ENCODE peak calls at places on chromosomes 4 and X, in eight cellular contexts. One of them, this sample, is unnamed.

GRCh38 chr4:6942238-6942800 is 32.7 kb downstream of the TBC1D14 start:
- DNase-seq in WERI-Rb-1: no peak
- DNase-seq in CD8-positive, alpha-beta T cell: peak
- DNase-seq in fibroblast of mammary gland: peak
- DNase-seq in BE2C: no peak
- DNase-seq in cardiac muscle cell: peak
- DNase-seq in PC-9: peak
- DNase-seq in GM10248: peak
- DNase-seq in this sample: no peak

GRCh38 chr4:51836531-51836930 is 6.4 kb upstream of the DCUN1D4 start:
- DNase-seq in WERI-Rb-1: no peak
- DNase-seq in CD8-positive, alpha-beta T cell: no peak
- DNase-seq in fibroblast of mammary gland: peak
- DNase-seq in BE2C: peak
- DNase-seq in cardiac muscle cell: peak
- DNase-seq in PC-9: no peak
- DNase-seq in GM10248: no peak
- DNase-seq in this sample: no peak

GRCh38 chr4:16001484-16001858 is 38.5 kb upstream of the FGFBP2 start:
- DNase-seq in WERI-Rb-1: peak
- DNase-seq in CD8-positive, alpha-beta T cell: peak
- DNase-seq in fibroblast of mammary gland: peak
- DNase-seq in BE2C: peak
- DNase-seq in cardiac muscle cell: peak
- DNase-seq in PC-9: peak
- DNase-seq in GM10248: peak
- DNase-seq in this sample: peak

GRCh38 chr4:11497972-11498371 is 69.3 kb upstream of the HS3ST1 start:
- DNase-seq in WERI-Rb-1: no peak
- DNase-seq in CD8-positive, alpha-beta T cell: no peak
- DNase-seq in fibroblast of mammary gland: no peak
- DNase-seq in BE2C: no peak
- DNase-seq in cardiac muscle cell: no peak
- DNase-seq in PC-9: peak
- DNase-seq in GM10248: no peak
- DNase-seq in this sample: no peak

GRCh38 chr4:37981844-37982720 is 21.9 kb downstream of the PTTG2 start:
- DNase-seq in WERI-Rb-1: no peak
- DNase-seq in CD8-positive, alpha-beta T cell: no peak
- DNase-seq in fibroblast of mammary gland: no peak
- DNase-seq in BE2C: no peak
- DNase-seq in cardiac muscle cell: peak
- DNase-seq in PC-9: peak
- DNase-seq in GM10248: no peak
- DNase-seq in this sample: no peak

GRCh38 chrX:85992811-85993229 is 54.5 kb downstream of the CHM start:
- DNase-seq in WERI-Rb-1: peak
- DNase-seq in CD8-positive, alpha-beta T cell: no peak
- DNase-seq in fibroblast of mammary gland: peak
- DNase-seq in BE2C: peak
- DNase-seq in cardiac muscle cell: peak
- DNase-seq in PC-9: peak
- DNase-seq in GM10248: no peak
- DNase-seq in this sample: no peak

GRCh38 chr4:8269535-8270417 is at the start of gene HTRA3:
- DNase-seq in WERI-Rb-1: no peak
- DNase-seq in CD8-positive, alpha-beta T cell: no peak
- DNase-seq in fibroblast of mammary gland: no peak
- DNase-seq in BE2C: no peak
- DNase-seq in cardiac muscle cell: peak
- DNase-seq in PC-9: no peak
- DNase-seq in GM10248: no peak
- DNase-seq in this sample: no peak

GRCh38 chrX:151896734-151897474 is 15.8 kb upstream of the MAGEA4 start:
- DNase-seq in WERI-Rb-1: no peak
- DNase-seq in CD8-positive, alpha-beta T cell: no peak
- DNase-seq in fibroblast of mammary gland: peak
- DNase-seq in BE2C: no peak
- DNase-seq in cardiac muscle cell: peak
- DNase-seq in PC-9: no peak
- DNase-seq in GM10248: no peak
- DNase-seq in this sample: no peak

GRCh38 chr4:2258091-2259035 is 3.5 kb downstream of the MXD4 start:
- DNase-seq in WERI-Rb-1: no peak
- DNase-seq in CD8-positive, alpha-beta T cell: no peak
- DNase-seq in fibroblast of mammary gland: no peak
- DNase-seq in BE2C: peak
- DNase-seq in cardiac muscle cell: no peak
- DNase-seq in PC-9: no peak
- DNase-seq in GM10248: no peak
- DNase-seq in this sample: peak

GRCh38 chrX:4690516-4690915 is 977.1 kb upstream of the PRKX start:
- DNase-seq in WERI-Rb-1: no peak
- DNase-seq in CD8-positive, alpha-beta T cell: no peak
- DNase-seq in fibroblast of mammary gland: no peak
- DNase-seq in BE2C: no peak
- DNase-seq in cardiac muscle cell: no peak
- DNase-seq in PC-9: no peak
- DNase-seq in GM10248: no peak
- DNase-seq in this sample: no peak

GRCh38 chr4:73836373-73837269 is at the start of gene CXCL6:
- DNase-seq in WERI-Rb-1: peak
- DNase-seq in CD8-positive, alpha-beta T cell: no peak
- DNase-seq in fibroblast of mammary gland: no peak
- DNase-seq in BE2C: peak
- DNase-seq in cardiac muscle cell: peak
- DNase-seq in PC-9: no peak
- DNase-seq in GM10248: no peak
- DNase-seq in this sample: peak

GRCh38 chr4:158159054-158159717 is 13.6 kb downstream of the GASK1B start:
- DNase-seq in WERI-Rb-1: no peak
- DNase-seq in CD8-positive, alpha-beta T cell: no peak
- DNase-seq in fibroblast of mammary gland: peak
- DNase-seq in BE2C: no peak
- DNase-seq in cardiac muscle cell: peak
- DNase-seq in PC-9: no peak
- DNase-seq in GM10248: no peak
- DNase-seq in this sample: no peak

GRCh38 chr4:120723105-120723504 is 199.4 kb downstream of the PRDM5 start:
- DNase-seq in WERI-Rb-1: no peak
- DNase-seq in CD8-positive, alpha-beta T cell: no peak
- DNase-seq in fibroblast of mammary gland: no peak
- DNase-seq in BE2C: no peak
- DNase-seq in cardiac muscle cell: peak
- DNase-seq in PC-9: no peak
- DNase-seq in GM10248: no peak
- DNase-seq in this sample: no peak

GRCh38 chr4:2930135-2930805 is 32.9 kb downstream of the NOP14 start:
- DNase-seq in WERI-Rb-1: no peak
- DNase-seq in CD8-positive, alpha-beta T cell: no peak
- DNase-seq in fibroblast of mammary gland: no peak
- DNase-seq in BE2C: no peak
- DNase-seq in cardiac muscle cell: no peak
- DNase-seq in PC-9: peak
- DNase-seq in GM10248: no peak
- DNase-seq in this sample: peak

GRCh38 chr4:96649536-96649935 is 809.6 kb downstream of the PDHA2 start:
- DNase-seq in WERI-Rb-1: no peak
- DNase-seq in CD8-positive, alpha-beta T cell: no peak
- DNase-seq in fibroblast of mammary gland: no peak
- DNase-seq in BE2C: no peak
- DNase-seq in cardiac muscle cell: peak
- DNase-seq in PC-9: peak
- DNase-seq in GM10248: no peak
- DNase-seq in this sample: no peak

GRCh38 chr4:16125571-16126445 is 42.0 kb upstream of the PROM1 start:
- DNase-seq in WERI-Rb-1: no peak
- DNase-seq in CD8-positive, alpha-beta T cell: no peak
- DNase-seq in fibroblast of mammary gland: no peak
- DNase-seq in BE2C: no peak
- DNase-seq in cardiac muscle cell: no peak
- DNase-seq in PC-9: peak
- DNase-seq in GM10248: no peak
- DNase-seq in this sample: no peak

GRCh38 chr4:154622598-154622997 is 10.1 kb upstream of the FGG start:
- DNase-seq in WERI-Rb-1: peak
- DNase-seq in CD8-positive, alpha-beta T cell: no peak
- DNase-seq in fibroblast of mammary gland: peak
- DNase-seq in BE2C: no peak
- DNase-seq in cardiac muscle cell: peak
- DNase-seq in PC-9: peak
- DNase-seq in GM10248: peak
- DNase-seq in this sample: no peak

GRCh38 chrX:120260369-120260768 is 9.8 kb downstream of the ZBTB33 start:
- DNase-seq in WERI-Rb-1: no peak
- DNase-seq in CD8-positive, alpha-beta T cell: no peak
- DNase-seq in fibroblast of mammary gland: no peak
- DNase-seq in BE2C: no peak
- DNase-seq in cardiac muscle cell: no peak
- DNase-seq in PC-9: no peak
- DNase-seq in GM10248: no peak
- DNase-seq in this sample: no peak

GRCh38 chrX:68018248-68019203 is 414.8 kb downstream of the OPHN1 start:
- DNase-seq in WERI-Rb-1: peak
- DNase-seq in CD8-positive, alpha-beta T cell: no peak
- DNase-seq in fibroblast of mammary gland: peak
- DNase-seq in BE2C: no peak
- DNase-seq in cardiac muscle cell: peak
- DNase-seq in PC-9: no peak
- DNase-seq in GM10248: no peak
- DNase-seq in this sample: no peak

GRCh38 chr4:99790796-99791617 is 25.6 kb upstream of the DAPP1 start:
- DNase-seq in WERI-Rb-1: peak
- DNase-seq in CD8-positive, alpha-beta T cell: no peak
- DNase-seq in fibroblast of mammary gland: peak
- DNase-seq in BE2C: no peak
- DNase-seq in cardiac muscle cell: no peak
- DNase-seq in PC-9: no peak
- DNase-seq in GM10248: no peak
- DNase-seq in this sample: no peak

GRCh38 chrX:129540725-129541184 is 696 bp downstream of the OCRL start:
- DNase-seq in WERI-Rb-1: peak
- DNase-seq in CD8-positive, alpha-beta T cell: no peak
- DNase-seq in fibroblast of mammary gland: peak
- DNase-seq in BE2C: no peak
- DNase-seq in cardiac muscle cell: no peak
- DNase-seq in PC-9: peak
- DNase-seq in GM10248: peak
- DNase-seq in this sample: no peak

DNA sequence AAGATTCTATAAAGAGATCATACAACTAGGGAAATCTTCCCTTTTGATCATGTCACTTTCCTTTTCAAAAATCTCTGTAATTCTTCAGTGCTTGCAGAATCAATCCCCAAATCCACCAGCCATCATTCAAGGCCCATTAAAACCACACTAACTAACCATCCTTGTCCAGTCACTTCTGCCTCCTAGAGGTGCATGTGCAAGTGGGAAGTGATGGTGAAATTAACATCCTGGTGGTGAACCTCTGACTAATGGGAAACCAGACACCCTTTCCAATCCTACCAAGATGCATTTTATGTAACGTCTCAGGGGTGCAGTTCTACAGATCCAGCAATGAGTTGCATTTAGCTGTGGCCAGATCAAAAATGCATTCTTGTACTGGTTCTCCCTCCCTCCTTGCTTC is 341.8 kb downstream of the RAPGEF2 start:
- DNase-seq in WERI-Rb-1: no peak
- DNase-seq in CD8-positive, alpha-beta T cell: no peak
- DNase-seq in fibroblast of mammary gland: peak
- DNase-seq in BE2C: no peak
- DNase-seq in cardiac muscle cell: peak
- DNase-seq in PC-9: no peak
- DNase-seq in GM10248: no peak
- DNase-seq in this sample: no peak
- TF ChIP-seq CTCF in WERI-Rb-1: peak
- TF ChIP-seq CTCF in CD8-positive, alpha-beta T cell: no peak
- TF ChIP-seq CTCF in fibroblast of mammary gland: peak
- TF ChIP-seq CTCF in BE2C: peak
- TF ChIP-seq CTCF in cardiac muscle cell: peak
- TF ChIP-seq CTCF in PC-9: no peak
- TF ChIP-seq CTCF in GM10248: no peak
- TF ChIP-seq CTCF in this sample: no peak

GRCh38 chr4:88969746-88970145 is 87.2 kb downstream of the FAM13A start:
- DNase-seq in WERI-Rb-1: no peak
- DNase-seq in CD8-positive, alpha-beta T cell: no peak
- DNase-seq in fibroblast of mammary gland: no peak
- DNase-seq in BE2C: no peak
- DNase-seq in cardiac muscle cell: no peak
- DNase-seq in PC-9: no peak
- DNase-seq in GM10248: no peak
- DNase-seq in this sample: no peak
- TF ChIP-seq CTCF in WERI-Rb-1: no peak
- TF ChIP-seq CTCF in CD8-positive, alpha-beta T cell: no peak
- TF ChIP-seq CTCF in fibroblast of mammary gland: no peak
- TF ChIP-seq CTCF in BE2C: no peak
- TF ChIP-seq CTCF in cardiac muscle cell: no peak
- TF ChIP-seq CTCF in PC-9: no peak
- TF ChIP-seq CTCF in GM10248: no peak
- TF ChIP-seq CTCF in this sample: no peak

DNA sequence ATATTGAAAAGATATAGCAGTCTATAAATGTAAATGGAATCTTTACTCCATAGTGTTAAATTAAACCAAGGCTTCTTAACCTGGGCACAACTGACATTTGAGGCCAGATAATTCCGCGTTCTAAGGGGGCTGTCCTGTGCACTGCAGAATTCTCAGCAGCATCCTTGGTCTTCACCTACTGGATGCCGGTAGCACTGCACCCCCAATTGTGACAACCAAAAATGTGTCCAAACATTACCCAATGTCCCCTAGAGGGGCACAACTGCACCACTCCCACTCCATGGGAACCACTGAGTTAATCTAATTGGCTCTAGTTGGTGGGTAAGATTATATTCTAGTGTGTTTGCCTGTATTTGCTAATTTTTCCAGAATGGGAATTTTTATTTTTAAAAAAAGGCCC is 16.6 kb downstream of the AP1S2 start:
- DNase-seq in WERI-Rb-1: peak
- DNase-seq in CD8-positive, alpha-beta T cell: no peak
- DNase-seq in fibroblast of mammary gland: no peak
- DNase-seq in BE2C: no peak
- DNase-seq in cardiac muscle cell: no peak
- DNase-seq in PC-9: no peak
- DNase-seq in GM10248: no peak
- DNase-seq in this sample: no peak
- TF ChIP-seq CTCF in WERI-Rb-1: peak
- TF ChIP-seq CTCF in CD8-positive, alpha-beta T cell: peak
- TF ChIP-seq CTCF in fibroblast of mammary gland: peak
- TF ChIP-seq CTCF in BE2C: peak
- TF ChIP-seq CTCF in cardiac muscle cell: no peak
- TF ChIP-seq CTCF in PC-9: peak
- TF ChIP-seq CTCF in GM10248: no peak
- TF ChIP-seq CTCF in this sample: peak

DNA sequence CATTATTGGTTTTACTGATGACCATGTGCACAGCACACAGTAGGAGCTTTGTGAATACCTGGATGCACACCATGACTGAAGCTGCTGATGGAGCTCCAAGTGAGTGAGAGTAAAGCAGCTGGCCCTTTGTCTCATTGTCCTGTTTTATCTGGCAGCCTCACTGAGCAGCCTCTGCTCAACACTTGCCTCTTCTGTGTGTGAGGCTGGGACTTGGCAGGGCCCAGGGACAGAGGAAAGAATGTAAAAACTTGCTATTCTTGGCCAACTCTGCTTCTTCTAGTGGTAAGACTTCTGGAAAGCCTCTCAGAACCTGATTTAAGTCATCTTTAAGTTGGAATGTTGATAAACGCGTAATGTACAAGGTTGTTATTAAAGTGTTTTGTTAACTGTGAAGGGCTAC is 61.4 kb downstream of the BEX1 start:
- DNase-seq in WERI-Rb-1: no peak
- DNase-seq in CD8-positive, alpha-beta T cell: no peak
- DNase-seq in fibroblast of mammary gland: no peak
- DNase-seq in BE2C: no peak
- DNase-seq in cardiac muscle cell: peak
- DNase-seq in PC-9: no peak
- DNase-seq in GM10248: no peak
- DNase-seq in this sample: no peak
- TF ChIP-seq CTCF in WERI-Rb-1: no peak
- TF ChIP-seq CTCF in CD8-positive, alpha-beta T cell: no peak
- TF ChIP-seq CTCF in fibroblast of mammary gland: no peak
- TF ChIP-seq CTCF in BE2C: no peak
- TF ChIP-seq CTCF in cardiac muscle cell: no peak
- TF ChIP-seq CTCF in PC-9: no peak
- TF ChIP-seq CTCF in GM10248: no peak
- TF ChIP-seq CTCF in this sample: no peak

This sample was measured in mesothelial cell of epicardium.